ENCODE peak calls at places on chromosomes 16 and 17, in six cellular contexts. R, T, Y, X, F and G are unnamed samples.

GRCh38 chr17:57404807-57405485 is 148.6 kb downstream of the MSI2 start:
- DNase-seq in R (no peak), T (no peak), Y (no peak), X (no peak), F (no peak), G (no peak)

GRCh38 chr16:12245923-12246290 is 269.4 kb downstream of the SNX29 start:
- DNase-seq in R (no peak), T (no peak), Y (no peak), X (no peak), F (no peak), G (no peak)

GRCh38 chr17:8116779-8117178 is 1.5 kb downstream of the ALOXE3 start:
- DNase-seq in R (no peak), T (no peak), Y (no peak), X (no peak), F (no peak), G (no peak)

GRCh38 chr17:1710807-1711553 is 803 bp upstream of the TLCD2 start:
- DNase-seq in R (no peak), T (no peak), Y (no peak), X (no peak), F (no peak), G (no peak)

GRCh38 chr17:49285716-49286115 is 55.1 kb upstream of the PHOSPHO1 start:
- DNase-seq in R (no peak), T (no peak), Y (no peak), X (no peak), F (peak; percentile 42), G (no peak)

GRCh38 chr17:39606434-39607056 is 1.2 kb downstream of the NEUROD2 start:
- DNase-seq in R (no peak), T (no peak), Y (no peak), X (no peak), F (no peak), G (no peak)

GRCh38 chr17:83189673-83190385 is 110.4 kb downstream of the METRNL start:
- DNase-seq in R (peak; percentile 41), T (peak; percentile 2), Y (peak; percentile 75), X (peak; percentile 69), F (peak; percentile 58), G (peak; percentile 77)

GRCh38 chr17:78332530-78332929 is 27.3 kb downstream of the SOCS3 start:
- DNase-seq in R (no peak), T (no peak), Y (no peak), X (no peak), F (no peak), G (no peak)

GRCh38 chr17:55580596-55581133 is 69.4 kb upstream of the SMIM36 start:
- DNase-seq in R (no peak), T (no peak), Y (no peak), X (no peak), F (no peak), G (no peak)

GRCh38 chr16:54204756-54205155 is 81.8 kb downstream of the IRX3 start:
- DNase-seq in R (no peak), T (no peak), Y (no peak), X (no peak), F (no peak), G (no peak)

GRCh38 chr17:40110457-40110856 is 10.1 kb upstream of the NR1D1 start:
- DNase-seq in R (no peak), T (no peak), Y (no peak), X (peak; percentile 68), F (no peak), G (no peak)

GRCh38 chr16:69395859-69396186 is 10.0 kb upstream of the TERF2 start:
- DNase-seq in R (no peak), T (no peak), Y (no peak), X (no peak), F (no peak), G (no peak)

GRCh38 chr17:47423406-47424295 is 99.9 kb downstream of the EFCAB13 start:
- DNase-seq in R (peak; percentile 14), T (peak; percentile 17), Y (peak; percentile 45), X (no peak), F (no peak), G (no peak)

GRCh38 chr16:61797960-61798359 is 238.3 kb downstream of the CDH8 start:
- DNase-seq in R (no peak), T (no peak), Y (no peak), X (no peak), F (no peak), G (no peak)

GRCh38 chr16:8885674-8886592 is 3.8 kb downstream of the LITAFD start:
- DNase-seq in R (no peak), T (no peak), Y (peak; percentile 70), X (no peak), F (no peak), G (no peak)

GRCh38 chr16:10876799-10877341 is at the start of gene CIITA:
- DNase-seq in R (peak; percentile 65), T (no peak), Y (peak; percentile 82), X (peak; percentile 85), F (peak; percentile 84), G (peak; percentile 24)

DNA sequence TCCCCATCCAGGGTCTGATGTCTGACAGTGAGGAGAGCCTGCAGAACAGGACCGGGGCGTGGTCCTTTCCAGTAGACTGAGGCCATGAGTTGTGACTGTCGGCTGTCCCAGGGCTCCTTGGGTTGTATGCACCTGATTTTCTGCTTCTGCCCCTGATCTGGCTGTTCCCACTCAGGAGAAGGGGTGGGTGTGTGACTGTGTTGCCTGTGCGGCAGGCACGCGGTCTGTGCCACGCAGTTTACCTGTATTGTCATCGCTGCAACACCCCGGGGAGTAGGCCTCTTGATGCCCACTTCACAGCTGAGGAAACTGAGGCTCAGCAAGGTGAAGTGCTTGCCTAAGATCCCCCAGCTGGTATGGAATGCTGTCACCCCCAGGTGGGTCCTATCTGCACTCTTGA is 1.4 kb downstream of the CRISPLD2 start:
- DNase-seq in R (no peak), T (no peak), Y (peak; percentile 50), X (no peak), F (no peak), G (no peak)
- H3K4me3 ChIP-seq in R (peak overlapping the region; percentile 68), T (peak overlapping the region; percentile 49), Y (peak overlapping the region; percentile 65), X (peak overlapping the region; percentile 53), F (peak overlapping the region; percentile 46), G (peak overlapping the region; percentile 63)

GRCh38 chr17:64172510-64172909 is 42.6 kb upstream of the ERN1 start:
- DNase-seq in R (no peak), T (no peak), Y (no peak), X (no peak), F (no peak), G (no peak)
- TF ChIP-seq CTCF in R (peak; percentile 25), T (no peak), Y (peak; percentile 27), X (no peak), F (no peak), G (no peak)

GRCh38 chr16:4401510-4401909 is 14.9 kb downstream of the CORO7 start:
- DNase-seq in R (no peak), T (no peak), Y (no peak), X (no peak), F (no peak), G (no peak)
- H3K36me3 ChIP-seq in R (peaks cover 4% of the 10 kb centered on the region), T (no peaks in the 10 kb centered on the region), Y (no peaks in the 10 kb centered on the region), X (peaks cover 48% of the 10 kb centered on the region), F (peaks cover 8% of the 10 kb centered on the region), G (peaks cover 21% of the 10 kb centered on the region)

GRCh38 chr16:68387301-68387700 is 61.0 kb downstream of the SMPD3 start:
- DNase-seq in R (no peak), T (no peak), Y (no peak), X (no peak), F (no peak), G (no peak)

GRCh38 chr16:68388124-68388523 is 60.2 kb downstream of the SMPD3 start:
- DNase-seq in R (no peak), T (no peak), Y (no peak), X (no peak), F (no peak), G (no peak)

GRCh38 chr16:68384293-68385255 is 63.7 kb downstream of the SMPD3 start:
- DNase-seq in R (no peak), T (no peak), Y (no peak), X (no peak), F (no peak), G (no peak)

GRCh38 chr16:68385371-68385770 is 62.9 kb downstream of the SMPD3 start:
- DNase-seq in R (no peak), T (no peak), Y (no peak), X (no peak), F (no peak), G (no peak)

DNA sequence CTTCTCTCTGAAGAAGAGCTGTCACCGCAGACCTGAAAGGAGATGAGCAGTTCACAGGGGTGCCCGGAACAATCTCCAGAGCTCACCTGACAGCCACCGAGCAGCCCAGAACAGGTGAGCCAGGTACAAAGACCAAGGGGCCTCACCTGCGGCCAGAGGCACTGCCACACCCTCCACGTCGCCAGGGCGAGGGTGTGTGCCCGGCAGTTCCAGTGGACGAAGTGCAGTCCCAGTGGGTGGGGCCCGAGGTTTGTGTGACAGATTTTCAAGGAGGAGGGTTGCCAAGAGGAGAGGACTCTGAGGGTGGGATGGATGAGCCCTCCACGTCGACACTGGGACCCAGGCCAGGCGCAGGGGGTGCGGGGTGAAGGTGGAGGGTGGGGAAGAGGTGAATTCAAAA is 61.7 kb downstream of the SMPD3 start:
- DNase-seq in R (no peak), T (no peak), Y (no peak), X (no peak), F (no peak), G (no peak)
- H3K4me3 ChIP-seq in R (no peak overlapping the region), T (no peak overlapping the region), Y (no peak overlapping the region), X (no peak overlapping the region), F (no peak overlapping the region), G (no peak overlapping the region)

DNA sequence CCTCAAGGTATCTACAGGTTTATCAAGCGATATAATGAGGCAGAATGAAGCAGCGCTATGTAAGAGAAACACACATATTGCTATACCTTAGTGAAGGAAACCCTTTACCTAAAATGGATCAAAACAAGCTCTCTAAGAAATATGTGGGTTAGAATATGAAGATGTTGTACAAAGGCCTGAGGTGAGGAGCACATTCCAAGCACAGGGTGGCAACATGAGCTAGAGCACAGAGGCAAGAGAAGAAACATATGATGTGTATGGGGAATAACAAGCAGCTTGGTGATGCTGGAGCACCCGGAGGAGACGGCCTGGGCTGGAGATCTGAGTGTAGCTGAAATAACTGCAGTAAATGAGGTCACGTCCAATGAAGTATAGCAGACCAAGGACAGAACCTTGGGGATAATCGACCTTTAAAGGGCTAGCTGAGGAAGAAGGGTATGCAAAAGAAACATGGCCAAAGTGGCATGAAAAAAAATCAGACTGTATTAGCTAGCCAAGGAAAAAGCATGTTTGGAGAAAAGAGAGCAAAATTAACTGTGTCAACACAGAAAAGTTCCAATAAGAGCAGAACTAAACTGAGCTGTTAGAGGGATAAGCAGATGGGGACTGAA is 44.0 kb downstream of the MARVELD3 start:
- DNase-seq in R (no peak), T (no peak), Y (no peak), X (no peak), F (no peak), G (no peak)
- TF ChIP-seq CTCF in R (no peak), T (no peak), Y (no peak), X (no peak), F (no peak), G (peak; percentile 19)

GRCh38 chr17:4696432-4696796 is 7.5 kb downstream of the PELP1 start:
- DNase-seq in R (no peak), T (no peak), Y (no peak), X (no peak), F (no peak), G (no peak)
- H3K36me3 ChIP-seq in R (no peaks in the 10 kb centered on the region), T (no peaks in the 10 kb centered on the region), Y (peaks cover 5% of the 10 kb centered on the region), X (peaks cover 17% of the 10 kb centered on the region), F (no peaks in the 10 kb centered on the region), G (no peaks in the 10 kb centered on the region)